ENCODE peak calls at places on chromosome 15, in nine cellular contexts. X is ovary, N is fibroblast of lung, P is body of pancreas, Z is colonic mucosa, O is SK-N-SH, J is HCT116, F is adrenal gland, T is breast epithelium. Q is an unnamed sample.
A peak's percentile ranks its signal among the peaks of the same experiment; 100 is the strongest.

GRCh38 chr15:48331796-48332641 is 790 bp downstream of the DUT start:
- DNase-seq in N (peak; percentile 54), J (peak; percentile 44), P (peak; percentile 36), F (peak; percentile 66), T (peak; percentile 68), X (peak; percentile 84), O (peak; percentile 94), Z (peak; percentile 74), Q (peak; percentile 12)

GRCh38 chr15:70748281-70748747 is 15.0 kb downstream of the UACA start:
- DNase-seq in Z (no peak), F (peak; percentile 55), J (no peak), N (peak; percentile 13), P (peak; percentile 37), O (peak; percentile 43), T (no peak), X (no peak), Q (peak; percentile 85)

GRCh38 chr15:72306211-72306785 is 13.7 kb downstream of the CELF6 start:
- DNase-seq in T (no peak), O (peak; percentile 76), J (no peak), P (no peak), F (no peak), Z (no peak), X (no peak), N (peak; percentile 40), Q (no peak)

GRCh38 chr15:43260011-43260615 is 6.6 kb downstream of the TGM5 start:
- DNase-seq in N (no peak), J (no peak), X (no peak), P (no peak), O (no peak), F (no peak), T (no peak), Z (no peak), Q (peak; percentile 47)

GRCh38 chr15:36612063-36612788 is 32.8 kb downstream of the CDIN1 start:
- DNase-seq in N (peak; percentile 94), X (no peak), Z (no peak), J (peak; percentile 34), F (no peak), O (no peak), P (no peak), T (no peak), Q (no peak)

GRCh38 chr15:81133782-81134461 is at the start of gene CFAP161:
- DNase-seq in Z (peak; percentile 63), T (peak; percentile 57), F (peak; percentile 76), O (peak; percentile 93), N (peak; percentile 69), J (peak; percentile 42), X (peak; percentile 92), P (peak; percentile 71), Q (peak; percentile 78)

GRCh38 chr15:35784745-35785144 is 238.8 kb upstream of the DPH6 start:
- DNase-seq in P (peak; percentile 19), T (no peak), X (no peak), O (no peak), N (no peak), F (no peak), Z (no peak), J (no peak), Q (no peak)

GRCh38 chr15:35842631-35843030 is 296.7 kb upstream of the DPH6 start:
- DNase-seq in T (no peak), X (no peak), Z (no peak), J (no peak), P (no peak), N (no peak), O (no peak), F (no peak), Q (no peak)

GRCh38 chr15:71118881-71119632 is 3.8 kb downstream of the THSD4 start:
- DNase-seq in J (no peak), F (no peak), O (no peak), Z (no peak), X (no peak), N (no peak), P (no peak), T (no peak), Q (no peak)

GRCh38 chr15:70411464-70411863 is 313.7 kb upstream of the TLE3 start:
- DNase-seq in T (no peak), N (no peak), X (no peak), J (no peak), O (no peak), F (no peak), P (no peak), Z (no peak), Q (no peak)

GRCh38 chr15:79418693-79419279 is 13.3 kb upstream of the MINAR1 start:
- DNase-seq in J (no peak), X (no peak), Z (no peak), P (no peak), T (no peak), O (no peak), F (no peak), N (peak; percentile 16), Q (no peak)

GRCh38 chr15:48964898-48965297 is 1.2 kb upstream of the SHC4 start:
- DNase-seq in J (no peak), N (no peak), P (no peak), T (no peak), X (no peak), O (no peak), Z (no peak), F (no peak), Q (no peak)

GRCh38 chr15:58203537-58203936 is 65.4 kb downstream of the AQP9 start:
- DNase-seq in N (peak; percentile 95), P (no peak), Z (no peak), T (no peak), J (no peak), O (peak; percentile 77), F (no peak), X (no peak), Q (no peak)

GRCh38 chr15:68166847-68167246 is 38.3 kb downstream of the CALML4 start:
- DNase-seq in O (no peak), N (no peak), J (no peak), X (no peak), T (no peak), F (no peak), P (no peak), Z (no peak), Q (no peak)
- H3K36me3 ChIP-seq in O (peaks cover 16% of the 10 kb centered on the region), N (no peaks in the 10 kb centered on the region), J (peaks cover 3% of the 10 kb centered on the region), X (no peaks in the 10 kb centered on the region), T (no peaks in the 10 kb centered on the region), F (peaks cover 4% of the 10 kb centered on the region), P (no peaks in the 10 kb centered on the region), Z (no peaks in the 10 kb centered on the region), Q (peaks cover 3% of the 10 kb centered on the region)

GRCh38 chr15:74172751-74173544 is 562 bp upstream of the ISLR start:
- DNase-seq in O (peak; percentile 61), Z (peak; percentile 41), N (peak; percentile 35), X (peak; percentile 91), J (no peak), F (no peak), T (no peak), P (no peak), Q (no peak)

GRCh38 chr15:74173545-74174215 is at the start of gene ISLR:
- DNase-seq in X (peak; percentile 78), Z (no peak), J (no peak), O (peak; percentile 59), F (no peak), T (no peak), P (no peak), N (peak; percentile 34), Q (no peak)

GRCh38 chr15:74175271-74176191 is 2.0 kb downstream of the ISLR start:
- DNase-seq in F (peak; percentile 13), N (no peak), X (no peak), P (no peak), Z (no peak), T (no peak), O (peak; percentile 30), J (no peak), Q (peak; percentile 56)

GRCh38 chr15:74174966-74175270 is 1.4 kb downstream of the ISLR start:
- DNase-seq in T (no peak), J (no peak), F (peak; percentile 15), Z (no peak), O (peak; percentile 30), P (no peak), X (no peak), N (no peak), Q (no peak)

GRCh38 chr15:74174216-74174965 is 881 bp downstream of the ISLR start:
- DNase-seq in T (no peak), O (peak; percentile 63), P (no peak), X (peak; percentile 81), J (no peak), F (no peak), N (no peak), Z (no peak), Q (no peak)
- H3K4me3 ChIP-seq in T (peak overlapping the region; percentile 68), O (no peak overlapping the region), P (no peak overlapping the region), X (peak overlapping the region; percentile 46), J (no peak overlapping the region), F (no peak overlapping the region), N (peak overlapping the region; percentile 17), Z (no peak overlapping the region), Q (peak overlapping the region; percentile 57)

DNA sequence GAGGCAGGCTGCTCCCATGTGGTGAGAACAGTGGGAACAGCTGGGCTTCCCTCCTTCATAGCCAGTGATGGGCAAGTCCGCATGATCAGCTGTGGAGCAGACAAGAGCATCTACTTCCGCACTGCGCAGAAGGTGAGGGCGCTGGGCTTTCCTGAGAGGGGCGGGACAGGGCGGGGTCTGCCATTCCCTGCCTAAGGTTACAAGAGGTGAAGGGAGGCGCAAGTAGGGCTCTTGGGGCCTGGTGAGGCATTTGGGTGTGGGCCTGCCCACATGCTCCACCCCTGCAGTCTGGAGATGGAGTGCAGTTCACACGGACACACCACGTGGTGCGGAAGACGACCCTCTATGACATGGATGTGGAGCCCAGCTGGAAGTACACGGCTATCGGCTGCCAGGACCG is 10.6 kb upstream of the JMJD7 start:
- DNase-seq in Z (no peak), P (no peak), T (no peak), N (no peak), J (no peak), O (no peak), X (no peak), F (no peak), Q (no peak)
- H3K27ac ChIP-seq in Z (no peak overlapping the region), P (no peak overlapping the region), T (no peak overlapping the region), N (no peak overlapping the region), J (no peak overlapping the region), O (no peak overlapping the region), X (no peak overlapping the region), F (no peak overlapping the region), Q (no peak overlapping the region)

DNA sequence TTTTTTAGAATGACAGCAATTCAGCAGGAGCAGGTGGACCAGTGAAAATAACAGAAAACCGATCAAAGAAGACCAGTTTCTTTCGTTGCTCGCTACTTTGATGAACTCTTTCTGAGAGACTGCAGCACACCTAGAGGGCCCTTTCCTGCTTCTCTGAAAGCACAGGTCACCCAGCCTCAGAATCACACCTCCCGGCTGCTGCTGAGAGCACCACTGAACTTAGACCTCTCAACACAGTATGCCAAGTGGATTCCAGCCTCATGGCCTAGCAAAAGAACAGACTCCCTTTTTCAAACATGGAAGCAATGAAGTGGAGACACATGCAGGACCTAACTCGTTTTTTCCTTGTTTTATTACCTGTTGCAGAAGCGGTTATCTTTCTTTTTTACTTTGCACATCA is 13.9 kb upstream of the APH1B start:
- DNase-seq in F (no peak), T (no peak), Z (no peak), X (no peak), N (no peak), J (no peak), P (no peak), O (no peak), Q (no peak)
- H3K36me3 ChIP-seq in F (peaks cover 35% of the 10 kb centered on the region), T (no peaks in the 10 kb centered on the region), Z (no peaks in the 10 kb centered on the region), X (no peaks in the 10 kb centered on the region), N (peaks cover 6% of the 10 kb centered on the region), J (no peaks in the 10 kb centered on the region), P (no peaks in the 10 kb centered on the region), O (peaks cover 59% of the 10 kb centered on the region), Q (peaks cover 52% of the 10 kb centered on the region)

Q was measured in ascending aorta.